ENCODE peak calls at places on chromosomes 1 and 21, in ten cellular contexts. One of them, this sample, is unnamed.

GRCh38 chr21:21163904-21164303 is 165.7 kb downstream of the NCAM2 start:
- DNase-seq in PC-3: peak
- DNase-seq in AG04449: peak
- DNase-seq in DND-41: peak
- DNase-seq in hepatocyte: peak
- DNase-seq in A549: peak
- DNase-seq in SK-N-SH: peak
- DNase-seq in PC-9: no peak
- DNase-seq in left lung: peak
- DNase-seq in cardiac muscle cell: peak
- DNase-seq in this sample: peak

GRCh38 chr1:67700692-67701410 is 15.8 kb downstream of the GADD45A start:
- DNase-seq in PC-3: peak
- DNase-seq in cardiac muscle cell: peak
- DNase-seq in hepatocyte: peak
- DNase-seq in SK-N-SH: peak
- DNase-seq in A549: peak
- DNase-seq in AG04449: no peak
- DNase-seq in left lung: no peak
- DNase-seq in PC-9: peak
- DNase-seq in DND-41: no peak
- DNase-seq in this sample: peak

GRCh38 chr1:163090321-163090945 is 21.3 kb downstream of the RGS4 start:
- DNase-seq in DND-41: no peak
- DNase-seq in hepatocyte: no peak
- DNase-seq in A549: no peak
- DNase-seq in PC-3: peak
- DNase-seq in cardiac muscle cell: peak
- DNase-seq in SK-N-SH: no peak
- DNase-seq in left lung: no peak
- DNase-seq in PC-9: no peak
- DNase-seq in AG04449: no peak
- DNase-seq in this sample: peak

GRCh38 chr1:9118186-9118585 is 10.7 kb downstream of the GPR157 start:
- DNase-seq in DND-41: no peak
- DNase-seq in A549: no peak
- DNase-seq in cardiac muscle cell: no peak
- DNase-seq in SK-N-SH: no peak
- DNase-seq in PC-3: no peak
- DNase-seq in PC-9: no peak
- DNase-seq in AG04449: no peak
- DNase-seq in left lung: no peak
- DNase-seq in hepatocyte: no peak
- DNase-seq in this sample: no peak

GRCh38 chr21:46063734-46064680 is 33.9 kb upstream of the COL6A2 start:
- DNase-seq in PC-3: no peak
- DNase-seq in cardiac muscle cell: no peak
- DNase-seq in hepatocyte: no peak
- DNase-seq in SK-N-SH: no peak
- DNase-seq in AG04449: no peak
- DNase-seq in PC-9: no peak
- DNase-seq in DND-41: no peak
- DNase-seq in A549: no peak
- DNase-seq in left lung: peak
- DNase-seq in this sample: no peak

GRCh38 chr21:28554660-28555475 is 437.8 kb downstream of the LTN1 start:
- DNase-seq in hepatocyte: peak
- DNase-seq in DND-41: no peak
- DNase-seq in SK-N-SH: no peak
- DNase-seq in PC-3: no peak
- DNase-seq in AG04449: peak
- DNase-seq in A549: no peak
- DNase-seq in PC-9: no peak
- DNase-seq in left lung: no peak
- DNase-seq in cardiac muscle cell: peak
- DNase-seq in this sample: peak

GRCh38 chr1:101200513-101200912 is 36.3 kb upstream of the S1PR1 start:
- DNase-seq in AG04449: peak
- DNase-seq in SK-N-SH: no peak
- DNase-seq in hepatocyte: peak
- DNase-seq in PC-3: peak
- DNase-seq in A549: no peak
- DNase-seq in PC-9: peak
- DNase-seq in left lung: no peak
- DNase-seq in cardiac muscle cell: peak
- DNase-seq in DND-41: no peak
- DNase-seq in this sample: peak

GRCh38 chr1:155241069-155241679 is 14.1 kb downstream of the ENTREP3 start:
- DNase-seq in SK-N-SH: peak
- DNase-seq in A549: peak
- DNase-seq in DND-41: peak
- DNase-seq in AG04449: no peak
- DNase-seq in left lung: peak
- DNase-seq in PC-9: peak
- DNase-seq in hepatocyte: peak
- DNase-seq in cardiac muscle cell: peak
- DNase-seq in PC-3: peak
- DNase-seq in this sample: peak

GRCh38 chr1:170203693-170204092 is 57.9 kb downstream of the NTMT2 start:
- DNase-seq in hepatocyte: no peak
- DNase-seq in PC-9: no peak
- DNase-seq in AG04449: no peak
- DNase-seq in SK-N-SH: no peak
- DNase-seq in DND-41: no peak
- DNase-seq in A549: no peak
- DNase-seq in cardiac muscle cell: no peak
- DNase-seq in PC-3: no peak
- DNase-seq in left lung: no peak
- DNase-seq in this sample: no peak

GRCh38 chr1:23743287-23744052 is at the start of gene ELOA:
- DNase-seq in PC-3: peak
- DNase-seq in DND-41: peak
- DNase-seq in left lung: peak
- DNase-seq in PC-9: no peak
- DNase-seq in cardiac muscle cell: peak
- DNase-seq in SK-N-SH: peak
- DNase-seq in AG04449: no peak
- DNase-seq in hepatocyte: peak
- DNase-seq in A549: peak
- DNase-seq in this sample: peak

GRCh38 chr1:17596651-17597509 is 57.4 kb downstream of the ARHGEF10L start:
- DNase-seq in left lung: no peak
- DNase-seq in DND-41: no peak
- DNase-seq in hepatocyte: peak
- DNase-seq in PC-9: no peak
- DNase-seq in cardiac muscle cell: no peak
- DNase-seq in PC-3: no peak
- DNase-seq in A549: no peak
- DNase-seq in AG04449: no peak
- DNase-seq in SK-N-SH: peak
- DNase-seq in this sample: no peak

GRCh38 chr1:165403835-165404482 is 41.0 kb downstream of the RXRG start:
- DNase-seq in left lung: no peak
- DNase-seq in PC-9: no peak
- DNase-seq in PC-3: peak
- DNase-seq in SK-N-SH: peak
- DNase-seq in A549: peak
- DNase-seq in DND-41: peak
- DNase-seq in hepatocyte: peak
- DNase-seq in cardiac muscle cell: peak
- DNase-seq in AG04449: no peak
- DNase-seq in this sample: peak

GRCh38 chr1:91611498-91611917 is 110.9 kb downstream of the CDC7 start:
- DNase-seq in left lung: no peak
- DNase-seq in hepatocyte: peak
- DNase-seq in SK-N-SH: no peak
- DNase-seq in A549: peak
- DNase-seq in DND-41: no peak
- DNase-seq in AG04449: no peak
- DNase-seq in PC-3: peak
- DNase-seq in PC-9: no peak
- DNase-seq in cardiac muscle cell: no peak
- DNase-seq in this sample: no peak

GRCh38 chr1:2786329-2787162 is 14.9 kb downstream of the TTC34 start:
- DNase-seq in hepatocyte: no peak
- DNase-seq in SK-N-SH: peak
- DNase-seq in PC-9: no peak
- DNase-seq in DND-41: peak
- DNase-seq in A549: peak
- DNase-seq in AG04449: no peak
- DNase-seq in left lung: peak
- DNase-seq in PC-3: peak
- DNase-seq in cardiac muscle cell: no peak
- DNase-seq in this sample: no peak
- TF ChIP-seq CTCF in hepatocyte: no peak
- TF ChIP-seq CTCF in SK-N-SH: peak
- TF ChIP-seq CTCF in PC-9: peak
- TF ChIP-seq CTCF in DND-41: peak
- TF ChIP-seq CTCF in A549: peak
- TF ChIP-seq CTCF in AG04449: peak
- TF ChIP-seq CTCF in left lung: peak
- TF ChIP-seq CTCF in PC-3: peak
- TF ChIP-seq CTCF in cardiac muscle cell: no peak
- TF ChIP-seq CTCF in this sample: peak

GRCh38 chr1:109312978-109313775 is 6.4 kb upstream of the MYBPHL start:
- DNase-seq in hepatocyte: no peak
- DNase-seq in DND-41: no peak
- DNase-seq in PC-3: no peak
- DNase-seq in cardiac muscle cell: peak
- DNase-seq in SK-N-SH: peak
- DNase-seq in A549: no peak
- DNase-seq in left lung: no peak
- DNase-seq in AG04449: no peak
- DNase-seq in PC-9: no peak
- DNase-seq in this sample: peak

GRCh38 chr1:109314805-109315204 is 8.0 kb upstream of the MYBPHL start:
- DNase-seq in hepatocyte: no peak
- DNase-seq in A549: no peak
- DNase-seq in SK-N-SH: no peak
- DNase-seq in DND-41: no peak
- DNase-seq in left lung: no peak
- DNase-seq in PC-9: no peak
- DNase-seq in AG04449: no peak
- DNase-seq in PC-3: no peak
- DNase-seq in cardiac muscle cell: peak
- DNase-seq in this sample: peak

GRCh38 chr1:109315288-109315687 is 8.5 kb upstream of the MYBPHL start:
- DNase-seq in A549: no peak
- DNase-seq in AG04449: no peak
- DNase-seq in SK-N-SH: no peak
- DNase-seq in PC-9: no peak
- DNase-seq in left lung: no peak
- DNase-seq in hepatocyte: no peak
- DNase-seq in cardiac muscle cell: no peak
- DNase-seq in DND-41: no peak
- DNase-seq in PC-3: no peak
- DNase-seq in this sample: no peak

GRCh38 chr1:109309347-109309746 is 2.5 kb upstream of the MYBPHL start:
- DNase-seq in SK-N-SH: no peak
- DNase-seq in PC-9: no peak
- DNase-seq in A549: no peak
- DNase-seq in AG04449: no peak
- DNase-seq in cardiac muscle cell: no peak
- DNase-seq in hepatocyte: no peak
- DNase-seq in PC-3: no peak
- DNase-seq in left lung: no peak
- DNase-seq in DND-41: no peak
- DNase-seq in this sample: no peak

DNA sequence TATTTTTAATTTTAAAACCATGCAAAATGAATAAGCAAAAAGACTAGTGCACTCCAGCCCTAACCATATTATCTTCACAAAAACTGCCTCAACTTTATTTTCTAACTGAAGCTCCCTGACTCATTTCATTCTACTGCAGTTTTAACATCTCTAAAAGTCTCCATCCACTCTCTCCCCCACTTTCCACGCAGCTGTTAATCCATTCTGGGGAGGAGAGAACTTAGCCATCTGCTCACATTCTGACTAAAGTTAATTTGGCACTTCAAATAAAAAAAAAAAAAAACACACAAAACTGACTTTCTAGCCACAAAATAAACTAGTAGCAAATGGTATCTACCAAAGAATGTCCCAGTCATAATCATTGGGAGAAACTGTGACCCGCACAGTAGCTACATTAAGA is 5.4 kb upstream of the MYBPHL start:
- DNase-seq in PC-9: no peak
- DNase-seq in AG04449: no peak
- DNase-seq in DND-41: no peak
- DNase-seq in SK-N-SH: no peak
- DNase-seq in hepatocyte: no peak
- DNase-seq in PC-3: no peak
- DNase-seq in cardiac muscle cell: no peak
- DNase-seq in A549: no peak
- DNase-seq in left lung: no peak
- DNase-seq in this sample: no peak
- H3K4me3 ChIP-seq in PC-9: no peak
- H3K4me3 ChIP-seq in AG04449: no peak
- H3K4me3 ChIP-seq in DND-41: no peak
- H3K4me3 ChIP-seq in SK-N-SH: no peak
- H3K4me3 ChIP-seq in hepatocyte: no peak
- H3K4me3 ChIP-seq in PC-3: no peak
- H3K4me3 ChIP-seq in cardiac muscle cell: no peak
- H3K4me3 ChIP-seq in A549: no peak
- H3K4me3 ChIP-seq in left lung: no peak
- H3K4me3 ChIP-seq in this sample: no peak

GRCh38 chr1:111990026-111990877 is 784 bp upstream of the KCND3 start:
- DNase-seq in hepatocyte: peak
- DNase-seq in A549: no peak
- DNase-seq in left lung: no peak
- DNase-seq in PC-9: no peak
- DNase-seq in PC-3: no peak
- DNase-seq in SK-N-SH: no peak
- DNase-seq in AG04449: no peak
- DNase-seq in DND-41: no peak
- DNase-seq in cardiac muscle cell: no peak
- DNase-seq in this sample: no peak
- TF ChIP-seq CTCF in hepatocyte: no peak
- TF ChIP-seq CTCF in A549: no peak
- TF ChIP-seq CTCF in left lung: no peak
- TF ChIP-seq CTCF in PC-9: no peak
- TF ChIP-seq CTCF in PC-3: no peak
- TF ChIP-seq CTCF in SK-N-SH: no peak
- TF ChIP-seq CTCF in AG04449: no peak
- TF ChIP-seq CTCF in DND-41: no peak
- TF ChIP-seq CTCF in cardiac muscle cell: no peak
- TF ChIP-seq CTCF in this sample: no peak

GRCh38 chr1:246784621-246785535 is 60.7 kb downstream of the SCCPDH start:
- DNase-seq in hepatocyte: no peak
- DNase-seq in A549: no peak
- DNase-seq in SK-N-SH: no peak
- DNase-seq in AG04449: no peak
- DNase-seq in left lung: no peak
- DNase-seq in cardiac muscle cell: peak
- DNase-seq in PC-9: no peak
- DNase-seq in DND-41: peak
- DNase-seq in PC-3: no peak
- DNase-seq in this sample: peak
- H3K4me3 ChIP-seq in hepatocyte: no peak
- H3K4me3 ChIP-seq in A549: no peak
- H3K4me3 ChIP-seq in SK-N-SH: no peak
- H3K4me3 ChIP-seq in AG04449: peak
- H3K4me3 ChIP-seq in left lung: no peak
- H3K4me3 ChIP-seq in cardiac muscle cell: no peak
- H3K4me3 ChIP-seq in PC-9: no peak
- H3K4me3 ChIP-seq in DND-41: no peak
- H3K4me3 ChIP-seq in PC-3: no peak
- H3K4me3 ChIP-seq in this sample: no peak